ENCODE peak calls at places on chromosome 12, in eight cellular contexts. F, D, I, L, Q, K, Y and W are unnamed samples.
A peak's percentile ranks its signal among the peaks of the same experiment; 100 is the strongest.

GRCh38 chr12:3755898-3756297 is 3.0 kb upstream of the CRACR2A start:
- DNase-seq in F (no peak), D (no peak), I (no peak), L (no peak), Q (no peak), K (no peak), Y (no peak), W (no peak)

GRCh38 chr12:72110814-72111615 is 161.2 kb upstream of the TRHDE start:
- DNase-seq in F (no peak), D (no peak), I (no peak), L (no peak), Q (no peak), K (no peak), Y (no peak), W (no peak)

GRCh38 chr12:50351120-50352043 is 45.0 kb downstream of the FAM186A start:
- DNase-seq in F (peak; percentile 85), D (peak; percentile 24), I (no peak), L (no peak), Q (no peak), K (peak; percentile 23), Y (peak; percentile 45), W (no peak)

GRCh38 chr12:8912910-8913309 is 1.4 kb upstream of the PHC1 start:
- DNase-seq in F (peak; percentile 20), D (no peak), I (no peak), L (no peak), Q (peak; percentile 75), K (no peak), Y (no peak), W (peak; percentile 38)

GRCh38 chr12:130280226-130280625 is 57.5 kb upstream of the PIWIL1 start:
- DNase-seq in F (no peak), D (no peak), I (no peak), L (no peak), Q (no peak), K (no peak), Y (no peak), W (no peak)

GRCh38 chr12:128316981-128317526 is 50.1 kb downstream of the TMEM132C start:
- DNase-seq in F (no peak), D (no peak), I (no peak), L (no peak), Q (no peak), K (peak; percentile 28), Y (no peak), W (no peak)

GRCh38 chr12:57902371-57903042 is 38.9 kb upstream of the ATP23 start:
- DNase-seq in F (no peak), D (no peak), I (no peak), L (peak; percentile 45), Q (no peak), K (no peak), Y (peak; percentile 67), W (no peak)

GRCh38 chr12:115097406-115097805 is 413.4 kb upstream of the TBX3 start:
- DNase-seq in F (no peak), D (no peak), I (no peak), L (no peak), Q (no peak), K (peak; percentile 26), Y (no peak), W (no peak)

GRCh38 chr12:115450017-115450416 is 766.0 kb upstream of the TBX3 start:
- DNase-seq in F (no peak), D (no peak), I (no peak), L (no peak), Q (no peak), K (no peak), Y (no peak), W (no peak)

GRCh38 chr12:103728323-103728722 is 112.7 kb downstream of the NT5DC3 start:
- DNase-seq in F (no peak), D (no peak), I (no peak), L (peak; percentile 42), Q (no peak), K (no peak), Y (no peak), W (no peak)

GRCh38 chr12:52172956-52173355 is 18.9 kb downstream of the KRT80 start:
- DNase-seq in F (no peak), D (no peak), I (no peak), L (no peak), Q (no peak), K (no peak), Y (no peak), W (no peak)

GRCh38 chr12:10448236-10448635 is 4.9 kb downstream of the KLRC1 start:
- DNase-seq in F (no peak), D (no peak), I (no peak), L (no peak), Q (no peak), K (no peak), Y (no peak), W (no peak)

GRCh38 chr12:50659690-50660424 is 104.0 kb upstream of the ATF1 start:
- DNase-seq in F (no peak), D (peak; percentile 19), I (peak; percentile 24), L (no peak), Q (peak; percentile 44), K (no peak), Y (no peak), W (no peak)

GRCh38 chr12:95205685-95206084 is 11.6 kb downstream of the FGD6 start:
- DNase-seq in F (no peak), D (no peak), I (peak; percentile 84), L (peak; percentile 90), Q (peak; percentile 16), K (peak; percentile 55), Y (no peak), W (peak; percentile 52)

GRCh38 chr12:91396296-91396695 is 213.7 kb upstream of the DCN start:
- DNase-seq in F (no peak), D (no peak), I (no peak), L (no peak), Q (no peak), K (no peak), Y (no peak), W (no peak)

GRCh38 chr12:112826011-112826410 is 34.5 kb downstream of the RPH3A start:
- DNase-seq in F (no peak), D (no peak), I (no peak), L (no peak), Q (no peak), K (no peak), Y (no peak), W (peak; percentile 52)

GRCh38 chr12:112824701-112825100 is 33.2 kb downstream of the RPH3A start:
- DNase-seq in F (no peak), D (no peak), I (no peak), L (no peak), Q (no peak), K (no peak), Y (no peak), W (no peak)

GRCh38 chr12:112824166-112824565 is 32.6 kb downstream of the RPH3A start:
- DNase-seq in F (no peak), D (no peak), I (no peak), L (no peak), Q (no peak), K (no peak), Y (no peak), W (no peak)

GRCh38 chr12:112822056-112822455 is 30.5 kb downstream of the RPH3A start:
- DNase-seq in F (no peak), D (no peak), I (no peak), L (no peak), Q (no peak), K (no peak), Y (no peak), W (no peak)

DNA sequence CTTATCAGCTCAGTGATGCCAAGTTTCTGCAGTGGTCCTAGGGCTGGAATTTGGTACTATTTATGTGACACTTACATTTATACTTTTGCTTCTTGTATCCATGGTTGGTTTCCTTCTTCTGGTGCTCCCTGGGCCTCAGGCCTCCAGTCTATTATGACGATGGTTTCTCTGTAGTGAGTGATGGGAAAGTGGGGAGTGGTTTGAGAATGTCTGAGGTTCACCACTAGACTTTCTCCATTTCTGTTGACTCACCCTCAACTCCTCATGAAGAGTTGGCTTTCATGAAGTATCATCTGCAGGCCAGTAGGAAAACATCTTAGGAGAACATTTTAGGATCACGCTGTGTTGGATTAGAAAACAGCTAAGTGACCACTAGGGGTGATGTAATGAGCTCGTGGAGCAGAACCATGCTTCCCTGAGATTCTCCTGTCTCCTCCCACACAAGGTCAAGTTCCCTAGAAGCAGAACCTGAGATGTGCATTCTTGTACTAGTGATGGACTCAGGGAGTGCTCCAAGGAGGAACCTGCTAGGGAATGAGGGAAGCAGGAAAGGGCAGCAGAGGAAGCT is 32.1 kb downstream of the RPH3A start:
- DNase-seq in F (peak; percentile 12), D (no peak), I (no peak), L (no peak), Q (no peak), K (no peak), Y (no peak), W (no peak)
- TF ChIP-seq CTCF in F (peak; percentile 6), D (no peak), I (no peak), L (no peak), Q (no peak), K (no peak), Y (no peak), W (no peak)

GRCh38 chr12:125185311-125185739 is 120.1 kb downstream of the AACS start:
- DNase-seq in F (peak; percentile 34), D (no peak), I (no peak), L (no peak), Q (no peak), K (no peak), Y (no peak), W (no peak)
- H3K4me3 ChIP-seq in F (no peak overlapping the region), D (peak overlapping the region; percentile 43), I (no peak overlapping the region), L (no peak overlapping the region), Q (no peak overlapping the region), K (no peak overlapping the region), Y (no peak overlapping the region), W (no peak overlapping the region)

GRCh38 chr12:48567731-48568130 is 2.1 kb downstream of the LALBA start:
- DNase-seq in F (no peak), D (no peak), I (no peak), L (no peak), Q (no peak), K (no peak), Y (no peak), W (no peak)

GRCh38 chr12:48569946-48570345 is at the start of gene LALBA:
- DNase-seq in F (no peak), D (no peak), I (no peak), L (no peak), Q (no peak), K (no peak), Y (no peak), W (no peak)

GRCh38 chr12:48572326-48572725 is 2.5 kb upstream of the LALBA start:
- DNase-seq in F (no peak), D (no peak), I (peak; percentile 34), L (no peak), Q (no peak), K (no peak), Y (no peak), W (no peak)
- TF ChIP-seq POLR2A in F (no peak), D (no peak), I (no peak), L (no peak), Q (no peak), K (no peak), Y (no peak), W (no peak)

DNA sequence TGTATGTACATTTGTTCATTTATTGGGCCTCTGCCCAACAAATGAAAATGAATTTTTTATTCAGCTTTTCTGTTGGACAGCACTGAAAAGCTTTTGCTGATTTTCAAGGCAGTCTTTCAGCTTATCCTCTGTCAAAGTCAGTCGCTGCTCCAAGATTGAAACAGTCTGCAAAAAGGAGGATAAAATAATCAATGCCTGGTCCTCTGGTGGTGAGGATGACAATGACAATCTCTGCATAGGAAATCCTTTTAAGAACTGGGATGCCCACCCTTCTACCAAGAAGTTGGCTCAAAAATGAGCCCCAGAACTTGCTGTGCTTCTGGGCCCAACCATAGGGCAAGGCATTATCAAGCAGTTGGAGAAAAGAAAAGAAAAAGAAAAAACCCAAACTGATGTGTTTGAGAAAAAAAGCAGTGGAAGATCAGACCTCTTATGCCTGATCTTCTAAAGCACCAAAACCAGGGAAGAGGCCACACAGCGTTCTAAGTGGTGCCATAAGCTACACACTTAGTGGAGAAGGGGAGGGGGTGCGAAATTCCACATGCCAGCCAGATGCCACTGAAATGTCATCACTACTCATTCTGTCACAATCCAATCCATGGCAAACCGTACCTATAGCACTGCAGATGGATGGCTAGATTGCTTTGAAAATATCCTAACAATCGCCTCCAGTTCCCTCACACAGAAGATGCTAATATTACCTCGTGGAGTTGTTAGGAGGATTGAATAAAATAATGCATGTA is 69.0 kb upstream of the DUSP6 start:
- DNase-seq in F (no peak), D (no peak), I (no peak), L (no peak), Q (no peak), K (no peak), Y (no peak), W (no peak)
- TF ChIP-seq CTCF in F (no peak), D (no peak), I (no peak), L (no peak), Q (no peak), K (no peak), Y (peak; percentile 37), W (no peak)